ENCODE peak calls at places on chromosomes 3 and 15, in six cellular contexts. C is CD8-positive, alpha-beta memory T cell; T is OCI-LY7; U is heart left ventricle; P is HCT116; B is neural progenitor cell. Z is an unnamed sample. For H3K9me3, the result is how much of the 10 kb centered on the place peaks cover.

GRCh38 chr15:91018178-91018577 is 4.2 kb downstream of the VPS33B start:
- DNase-seq in C (no peak), T (no peak), B (no peak), P (no peak), U (no peak), Z (no peak)

GRCh38 chr15:26889298-26889898 is 22.5 kb downstream of the GABRA5 start:
- DNase-seq in C (no peak), T (peak), B (peak), P (peak), U (peak), Z (peak)

GRCh38 chr3:172703966-172704365 is 6.9 kb downstream of the NCEH1 start:
- DNase-seq in U (no peak), B (no peak), P (no peak), C (no peak), T (no peak), Z (no peak)

GRCh38 chr3:125507128-125507527 is 12.9 kb downstream of the SNX4 start:
- DNase-seq in U (no peak), C (no peak), P (no peak), B (no peak), T (no peak), Z (no peak)

GRCh38 chr3:188673509-188674239 is 498.1 kb upstream of the TPRG1 start:
- DNase-seq in P (no peak), U (no peak), C (no peak), T (no peak), B (no peak), Z (no peak)

GRCh38 chr3:122366379-122366749 is 16.7 kb downstream of the MIX23 start:
- DNase-seq in P (no peak), B (no peak), C (no peak), T (no peak), U (no peak), Z (no peak)

GRCh38 chr3:64621726-64622400 is 65.9 kb downstream of the ADAMTS9 start:
- DNase-seq in P (no peak), C (no peak), B (no peak), T (no peak), U (no peak), Z (no peak)

GRCh38 chr15:96417760-96418130 is 87.2 kb downstream of the NR2F2 start:
- DNase-seq in U (no peak), B (no peak), C (no peak), P (no peak), T (no peak), Z (no peak)

GRCh38 chr3:141050913-141051632 is at the start of gene SPSB4:
- DNase-seq in B (peak), T (no peak), P (peak), C (no peak), U (peak), Z (no peak)

GRCh38 chr3:105653161-105653560 is 215.7 kb downstream of the CBLB start:
- DNase-seq in T (peak), U (no peak), P (no peak), C (no peak), B (no peak), Z (no peak)

GRCh38 chr3:57706462-57706861 is 13.6 kb upstream of the DENND6A start:
- DNase-seq in B (no peak), P (peak), C (no peak), T (no peak), U (no peak), Z (no peak)

GRCh38 chr15:49621327-49622210 is 721 bp downstream of the DTWD1 start:
- DNase-seq in T (peak), C (no peak), P (no peak), U (no peak), B (no peak), Z (peak)

GRCh38 chr3:18054625-18055024 is 312.2 kb upstream of the TBC1D5 start:
- DNase-seq in B (no peak), U (no peak), P (no peak), C (no peak), T (no peak), Z (no peak)

GRCh38 chr15:26081758-26082068 is 218.6 kb upstream of the ATP10A start:
- DNase-seq in U (no peak), C (peak), T (no peak), P (no peak), B (no peak), Z (no peak)

GRCh38 chr15:70474367-70474681 is 289.0 kb downstream of the UACA start:
- DNase-seq in T (no peak), C (no peak), U (no peak), P (no peak), B (no peak), Z (no peak)

GRCh38 chr3:134517796-134518195 is 31.9 kb downstream of the CEP63 start:
- DNase-seq in B (no peak), T (no peak), U (no peak), P (no peak), C (no peak), Z (no peak)

GRCh38 chr3:51646091-51646490 is 25.0 kb upstream of the TEX264 start:
- DNase-seq in P (no peak), B (no peak), U (no peak), C (no peak), T (no peak), Z (no peak)

GRCh38 chr3:171028025-171028778 is 1.7 kb upstream of the SLC2A2 start:
- DNase-seq in T (no peak), B (peak), P (no peak), U (peak), C (peak), Z (peak)

GRCh38 chr3:139689122-139689521 is 11.3 kb upstream of the NMNAT3 start:
- DNase-seq in C (no peak), T (no peak), B (peak), U (no peak), P (no peak), Z (no peak)

GRCh38 chr3:171457263-171458055 is 2.7 kb downstream of the TNIK start:
- DNase-seq in T (no peak), C (peak), B (peak), P (no peak), U (no peak), Z (no peak)

GRCh38 chr3:154244644-154245043 is 79.6 kb downstream of the DHX36 start:
- DNase-seq in T (no peak), U (no peak), C (no peak), P (no peak), B (no peak), Z (no peak)

GRCh38 chr15:98946301-98947255 is 61.0 kb downstream of the PGPEP1L start:
- DNase-seq in T (no peak), U (peak), P (no peak), C (no peak), B (no peak), Z (no peak)

GRCh38 chr3:11386413-11387155 is 114.4 kb downstream of the ATG7 start:
- DNase-seq in U (no peak), B (no peak), C (no peak), P (no peak), T (no peak), Z (no peak)

GRCh38 chr3:37703633-37704032 is 158.0 kb upstream of the CTDSPL start:
- DNase-seq in U (no peak), P (no peak), T (no peak), B (no peak), C (no peak), Z (no peak)

GRCh38 chr3:128984596-128984995 is 9.3 kb downstream of the CFAP92 start:
- DNase-seq in C (no peak), B (no peak), P (no peak), T (no peak), U (no peak), Z (no peak)

GRCh38 chr3:173371848-173372487 is 25.6 kb upstream of the NLGN1 start:
- DNase-seq in U (peak), B (peak), P (no peak), T (no peak), C (no peak), Z (no peak)

GRCh38 chr3:11624161-11624560 is 19.6 kb downstream of the VGLL4 start:
- DNase-seq in B (no peak), U (no peak), P (no peak), T (no peak), C (peak), Z (peak)

GRCh38 chr3:47542614-47543173 is 29.2 kb upstream of the ELP6 start:
- DNase-seq in B (no peak), U (no peak), T (no peak), C (no peak), P (no peak), Z (no peak)

GRCh38 chr3:42752961-42753360 is 20.1 kb downstream of the CCDC13 start:
- DNase-seq in P (no peak), T (no peak), C (no peak), U (no peak), B (no peak), Z (no peak)

GRCh38 chr15:90154861-90155626 is 46.1 kb upstream of the SEMA4B start:
- DNase-seq in C (no peak), P (no peak), U (no peak), B (no peak), T (no peak), Z (no peak)

GRCh38 chr3:9732080-9732752 is 681 bp downstream of the BRPF1 start:
- DNase-seq in B (peak), T (peak), U (no peak), P (no peak), C (peak), Z (peak)

GRCh38 chr3:38738630-38739395 is 77.2 kb downstream of the SCN10A start:
- DNase-seq in T (peak), P (peak), B (peak), C (no peak), U (no peak), Z (no peak)

GRCh38 chr3:194312186-194312742 is 38.9 kb downstream of the CPN2 start:
- DNase-seq in P (no peak), T (no peak), C (no peak), B (no peak), U (no peak), Z (no peak)

GRCh38 chr15:46815765-46816164 is 901.5 kb upstream of the SEMA6D start:
- DNase-seq in U (no peak), C (no peak), B (no peak), P (no peak), T (no peak), Z (no peak)

GRCh38 chr3:32217339-32217738 is 21.1 kb upstream of the CMTM8 start:
- DNase-seq in U (no peak), P (no peak), T (no peak), C (no peak), B (no peak), Z (no peak)

DNA sequence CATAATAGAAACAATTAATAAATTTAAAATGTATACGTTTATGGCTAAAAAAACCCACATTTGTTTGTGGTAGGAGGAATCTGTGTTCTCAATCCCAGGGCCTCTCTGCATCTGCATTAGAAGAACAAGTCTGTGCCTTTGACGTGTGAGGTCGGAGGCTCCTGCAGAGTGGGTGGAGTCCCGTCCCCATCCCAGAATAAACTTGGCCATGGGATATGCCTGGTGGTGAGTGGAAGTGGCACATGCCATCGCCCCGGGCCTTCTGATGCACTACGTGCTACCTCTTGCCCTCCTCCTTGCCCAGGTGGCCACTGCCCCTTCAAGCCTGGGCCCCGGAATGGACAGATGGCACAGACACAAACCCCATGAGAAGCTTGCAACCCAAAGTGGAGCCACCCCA is 131.1 kb upstream of the NSMCE3 start:
- DNase-seq in P (no peak), B (no peak), T (no peak), U (no peak), C (no peak), Z (no peak)
- H3K27ac ChIP-seq in P (no peak), B (no peak), T (no peak), U (no peak), C (no peak), Z (no peak)

GRCh38 chr15:71508081-71508682 is 302.2 kb upstream of the NR2E3 start:
- DNase-seq in U (no peak), P (no peak), B (no peak), C (no peak), T (no peak), Z (no peak)

GRCh38 chr15:71506946-71507345 is 303.4 kb upstream of the NR2E3 start:
- DNase-seq in U (no peak), B (no peak), T (peak), P (no peak), C (no peak), Z (no peak)

GRCh38 chr15:71515375-71516186 is 294.8 kb upstream of the NR2E3 start:
- DNase-seq in U (no peak), B (no peak), C (no peak), T (no peak), P (no peak), Z (no peak)

GRCh38 chr15:71517751-71518150 is 292.6 kb upstream of the NR2E3 start:
- DNase-seq in C (no peak), B (no peak), P (no peak), U (no peak), T (no peak), Z (no peak)

GRCh38 chr15:71512281-71513016 is 297.9 kb upstream of the NR2E3 start:
- DNase-seq in U (no peak), B (no peak), T (no peak), C (no peak), P (no peak), Z (no peak)
- H3K4me3 ChIP-seq in U (no peak), B (no peak), T (no peak), C (no peak), P (no peak), Z (no peak)

DNA sequence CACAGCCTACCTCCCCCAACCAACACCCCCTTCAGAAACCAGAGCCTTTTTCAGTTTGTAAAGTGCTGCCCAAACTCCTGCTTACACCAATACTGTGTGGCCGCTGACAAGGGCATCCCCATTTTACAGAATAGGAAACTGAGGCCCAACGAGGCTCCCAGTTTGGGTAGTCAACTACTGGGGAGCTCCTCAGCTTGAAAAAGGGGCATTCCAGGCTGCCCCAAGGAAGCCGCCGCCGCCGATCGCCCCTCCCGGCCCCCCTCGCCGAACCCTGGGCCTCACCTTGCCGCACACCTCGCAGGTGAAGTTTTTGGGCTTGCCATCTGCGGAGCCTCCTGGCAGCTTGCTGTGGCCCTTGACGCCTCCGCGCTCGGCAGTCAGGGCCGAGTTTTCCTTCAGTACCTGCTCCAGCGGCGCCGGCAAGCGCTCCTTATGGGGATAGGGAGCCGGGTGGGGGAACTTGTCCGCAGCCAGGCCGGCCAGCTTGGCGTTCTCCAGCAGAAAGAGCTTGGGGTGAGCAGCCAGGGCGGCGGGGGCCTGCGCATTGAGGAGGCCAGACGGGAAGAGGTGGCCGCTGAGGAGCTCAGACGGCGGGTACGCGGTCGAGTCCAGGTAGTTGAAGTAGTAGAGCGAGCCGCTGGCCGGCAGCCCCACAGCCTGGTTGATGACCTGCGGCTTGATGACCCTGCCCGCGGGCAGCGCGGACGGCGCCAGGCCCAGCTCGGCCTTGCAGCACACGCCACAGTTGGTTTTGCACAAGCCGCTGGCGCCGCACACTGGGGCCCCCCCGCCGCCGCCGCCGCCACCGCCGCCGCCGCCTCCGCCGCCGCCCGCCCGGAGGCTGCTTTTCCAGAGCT is 1.4 kb downstream of the FEZF2 start:
- DNase-seq in B (peak), U (no peak), C (no peak), T (no peak), P (no peak), Z (no peak)
- H3K9me3 ChIP-seq in B (under half), U (under half), C (under half), T (under half), P (under half), Z (under half)

GRCh38 chr3:48694610-48695051 is 8.9 kb upstream of the NCKIPSD start:
- DNase-seq in U (peak), B (no peak), T (no peak), C (no peak), P (peak), Z (no peak)
- H3K27ac ChIP-seq in U (peak), B (peak), T (no peak), C (no peak), P (peak), Z (no peak)

GRCh38 chr3:81378552-81379288 is 382.7 kb downstream of the GBE1 start:
- DNase-seq in B (no peak), P (no peak), T (no peak), U (no peak), C (no peak), Z (no peak)
- H3K4me3 ChIP-seq in B (no peak), P (no peak), T (no peak), U (no peak), C (no peak), Z (no peak)

GRCh38 chr15:83170474-83171165 is 37.0 kb downstream of the HDGFL3 start:
- DNase-seq in P (no peak), T (no peak), C (no peak), U (no peak), B (no peak), Z (no peak)

GRCh38 chr15:83163032-83163431 is 44.6 kb downstream of the HDGFL3 start:
- DNase-seq in B (no peak), P (no peak), U (no peak), T (no peak), C (no peak), Z (no peak)

GRCh38 chr15:83164409-83165404 is 42.9 kb downstream of the HDGFL3 start:
- DNase-seq in B (no peak), P (no peak), T (no peak), C (no peak), U (no peak), Z (peak)

GRCh38 chr15:83166218-83166617 is 41.4 kb downstream of the HDGFL3 start:
- DNase-seq in T (no peak), C (no peak), B (no peak), P (no peak), U (no peak), Z (no peak)

DNA sequence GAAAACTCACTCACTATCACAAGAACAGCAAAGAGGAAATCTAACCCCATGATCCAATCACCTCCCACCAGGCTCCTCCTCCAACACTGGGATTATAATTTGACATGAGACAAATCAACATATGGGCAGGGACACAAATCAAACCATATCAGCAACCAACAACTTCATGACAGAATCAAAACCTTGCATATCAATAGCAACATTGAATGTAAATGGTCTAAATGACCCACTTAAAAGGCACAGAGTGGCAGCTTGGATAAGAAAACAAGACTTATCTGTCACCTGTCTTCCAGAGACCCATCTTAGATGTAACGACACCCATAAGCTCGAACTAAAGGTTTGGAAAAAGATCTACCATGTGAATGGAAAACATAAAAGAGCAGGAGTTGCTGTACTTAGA is 40.8 kb downstream of the HDGFL3 start:
- DNase-seq in B (no peak), U (no peak), P (no peak), T (no peak), C (no peak), Z (no peak)
- H3K9me3 ChIP-seq in B (under half), U (half or more), P (under half), T (under half), C (under half), Z (under half)

GRCh38 chr3:48636149-48636548 is 888 bp upstream of the SLC26A6 start:
- DNase-seq in C (no peak), B (no peak), P (no peak), T (no peak), U (no peak), Z (peak)
- H3K27ac ChIP-seq in C (peak), B (peak), P (peak), T (peak), U (peak), Z (peak)

GRCh38 chr3:150067561-150067960 is 96.9 kb upstream of the PFN2 start:
- DNase-seq in T (no peak), B (no peak), C (no peak), P (no peak), U (no peak), Z (no peak)

GRCh38 chr3:150069633-150070032 is 98.9 kb upstream of the PFN2 start:
- DNase-seq in B (no peak), C (no peak), P (no peak), U (no peak), T (no peak), Z (no peak)

GRCh38 chr3:150069158-150069536 is 98.5 kb upstream of the PFN2 start:
- DNase-seq in B (no peak), T (no peak), U (no peak), C (no peak), P (no peak), Z (no peak)

GRCh38 chr3:150070271-150070670 is 99.6 kb upstream of the PFN2 start:
- DNase-seq in P (no peak), B (no peak), C (no peak), U (no peak), T (no peak), Z (no peak)

DNA sequence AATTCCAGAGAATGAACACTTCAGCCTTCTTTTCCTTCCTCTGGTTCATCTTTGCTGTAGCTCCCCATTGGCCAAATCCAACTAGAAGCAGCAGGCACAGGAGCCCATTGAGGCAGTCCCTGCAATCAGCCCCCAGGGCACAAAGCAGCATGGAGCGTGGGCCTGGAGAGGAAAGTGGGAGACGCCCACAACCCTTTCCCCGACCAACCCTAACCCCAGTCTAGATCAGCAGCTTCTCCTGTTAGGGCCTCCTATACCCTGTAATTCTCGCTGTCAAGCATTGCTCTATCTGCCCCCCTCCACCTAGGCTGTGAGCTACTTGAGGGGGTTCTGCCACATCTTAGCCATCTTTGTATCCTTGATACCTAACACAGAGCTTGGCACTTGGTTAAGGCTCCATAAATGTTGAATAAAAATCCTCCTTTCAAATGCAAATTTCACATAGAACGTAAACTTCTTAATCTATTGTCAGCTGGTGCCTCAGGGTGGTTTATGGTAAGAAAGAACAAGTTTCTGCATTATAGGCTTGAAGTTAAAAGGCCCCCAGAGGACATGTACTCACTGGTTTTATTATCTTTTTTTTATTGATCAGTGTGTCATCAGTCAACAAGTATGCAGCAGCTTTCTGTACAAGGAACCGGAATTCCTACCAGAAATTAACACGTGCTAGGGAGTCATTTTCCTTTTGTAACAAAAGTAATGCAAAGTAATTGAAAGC is 97.9 kb upstream of the PFN2 start:
- DNase-seq in P (no peak), B (no peak), T (no peak), U (no peak), C (no peak), Z (no peak)
- H3K4me3 ChIP-seq in P (no peak), B (no peak), T (no peak), U (no peak), C (no peak), Z (no peak)

GRCh38 chr15:73948396-73948795 is 22.1 kb downstream of the LOXL1 start:
- DNase-seq in B (no peak), U (no peak), T (no peak), C (no peak), P (no peak), Z (no peak)
- H3K9me3 ChIP-seq in B (under half), U (under half), T (under half), C (under half), P (under half), Z (under half)

Z was measured in CD4-positive, alpha-beta memory T cell.